ENCODE peak calls at places on chromosomes 2 and 18, in six cellular contexts. W, N, O, R, V and Z are unnamed samples.

GRCh38 chr2:102094917-102095316 is 47.6 kb upstream of the IL1R1 start:
- DNase-seq in N (no peak), R (peak; percentile 79), O (peak; percentile 31), W (no peak), V (no peak), Z (no peak)

GRCh38 chr2:75604479-75604878 is 42.1 kb upstream of the MRPL19 start:
- DNase-seq in O (peak; percentile 68), V (no peak), R (no peak), W (no peak), N (no peak), Z (no peak)

GRCh38 chr2:28391564-28392296 is 928 bp upstream of the FOSL2 start:
- DNase-seq in O (peak; percentile 95), N (peak; percentile 73), R (peak; percentile 93), W (peak; percentile 36), V (peak; percentile 94), Z (peak; percentile 91)

GRCh38 chr2:195592101-195592500 is 64.9 kb upstream of the SLC39A10 start:
- DNase-seq in N (no peak), O (no peak), W (no peak), R (no peak), V (no peak), Z (no peak)

GRCh38 chr2:85584354-85584856 is at the start of gene VAMP5:
- DNase-seq in V (peak; percentile 90), N (no peak), W (no peak), O (peak; percentile 40), R (no peak), Z (peak; percentile 85)

GRCh38 chr18:54776282-54776977 is 51.8 kb upstream of the RAB27B start:
- DNase-seq in N (no peak), R (peak; percentile 99), O (peak; percentile 95), W (no peak), V (no peak), Z (no peak)

GRCh38 chr2:173264603-173265366 is 89.9 kb upstream of the CDCA7 start:
- DNase-seq in V (peak; percentile 80), R (no peak), W (no peak), N (no peak), O (no peak), Z (no peak)

GRCh38 chr18:23415530-23415929 is 37.6 kb upstream of the RIOK3 start:
- DNase-seq in O (no peak), W (no peak), V (no peak), R (no peak), N (no peak), Z (no peak)

GRCh38 chr2:9310390-9310789 is 103.8 kb downstream of the ASAP2 start:
- DNase-seq in W (no peak), R (peak; percentile 82), O (peak; percentile 77), V (no peak), N (no peak), Z (peak; percentile 49)

GRCh38 chr18:60966876-60967275 is 366.4 kb upstream of the CDH20 start:
- DNase-seq in N (no peak), O (no peak), R (peak; percentile 16), W (no peak), V (no peak), Z (no peak)

GRCh38 chr2:233301811-233302210 is 5.8 kb upstream of the SAG start:
- DNase-seq in R (no peak), N (no peak), W (no peak), O (no peak), V (no peak), Z (no peak)

GRCh38 chr2:28224648-28225471 is 167.8 kb upstream of the FOSL2 start:
- DNase-seq in O (no peak), N (no peak), V (no peak), R (peak; percentile 94), W (no peak), Z (no peak)

GRCh38 chr2:69013123-69013836 is at the start of gene ANTXR1:
- DNase-seq in O (peak; percentile 73), V (peak; percentile 72), R (peak; percentile 85), W (no peak), N (peak; percentile 6), Z (peak; percentile 87)

GRCh38 chr2:66581461-66582363 is 146.8 kb downstream of the MEIS1 start:
- DNase-seq in V (peak; percentile 72), W (no peak), R (no peak), O (no peak), N (no peak), Z (peak; percentile 72)

GRCh38 chr18:23884712-23885375 is 129.7 kb upstream of the TTC39C start:
- DNase-seq in W (no peak), R (no peak), O (no peak), V (no peak), N (no peak), Z (no peak)

GRCh38 chr2:18834341-18834740 is 245.0 kb upstream of the NT5C1B start:
- DNase-seq in R (peak; percentile 36), V (no peak), W (no peak), O (peak; percentile 45), N (no peak), Z (no peak)

GRCh38 chr18:57668021-57668420 is 46.4 kb upstream of the NARS1 start:
- DNase-seq in N (no peak), R (no peak), V (no peak), W (no peak), O (no peak), Z (no peak)

GRCh38 chr2:123771928-123772632 is 253.0 kb upstream of the CNTNAP5 start:
- DNase-seq in W (no peak), N (no peak), O (no peak), R (no peak), V (no peak), Z (no peak)

GRCh38 chr2:83071914-83072313 is 1387.2 kb downstream of the SUCLG1 start:
- DNase-seq in O (no peak), V (no peak), W (no peak), R (no peak), N (no peak), Z (no peak)

GRCh38 chr2:128228894-128229293 is 89.8 kb downstream of the HS6ST1 start:
- DNase-seq in O (no peak), N (no peak), R (no peak), V (no peak), W (no peak), Z (no peak)

GRCh38 chr2:64325477-64325851 is 128.5 kb upstream of the LGALSL start:
- DNase-seq in W (no peak), R (no peak), V (no peak), O (no peak), N (no peak), Z (no peak)

GRCh38 chr18:30987479-30988241 is 54.9 kb downstream of the DSC3 start:
- DNase-seq in O (no peak), R (no peak), V (no peak), N (no peak), W (no peak), Z (no peak)

GRCh38 chr18:3655637-3656050 is 205.7 kb downstream of the TGIF1 start:
- DNase-seq in O (no peak), W (no peak), R (no peak), N (no peak), V (no peak), Z (no peak)

GRCh38 chr18:48797841-48798255 is 152.9 kb downstream of the SMAD7 start:
- DNase-seq in V (peak; percentile 75), R (no peak), W (no peak), O (no peak), N (no peak), Z (peak; percentile 76)

GRCh38 chr18:63040788-63041410 is 278.7 kb downstream of the BCL2 start:
- DNase-seq in N (no peak), V (no peak), W (no peak), R (no peak), O (no peak), Z (no peak)

GRCh38 chr2:167962436-167963226 is 284.8 kb downstream of the STK39 start:
- DNase-seq in W (no peak), N (no peak), V (no peak), R (no peak), O (no peak), Z (no peak)

GRCh38 chr2:223549215-223549614 is 52.9 kb downstream of the SCG2 start:
- DNase-seq in V (no peak), W (no peak), R (peak; percentile 97), N (peak; percentile 1), O (no peak), Z (peak; percentile 48)

GRCh38 chr2:3807853-3808252 is 104.5 kb downstream of the DCDC2C start:
- DNase-seq in V (no peak), R (peak; percentile 12), O (no peak), N (no peak), W (no peak), Z (no peak)

GRCh38 chr2:11568436-11568835 is 34.6 kb downstream of the GREB1 start:
- DNase-seq in W (no peak), R (no peak), O (no peak), V (peak; percentile 39), N (no peak), Z (no peak)